ENCODE peak calls at places on chromosomes 12 and 14, in seven cellular contexts. S is upper lobe of left lung, P is right lobe of liver, H is cardiac muscle cell, Y is choroid plexus epithelial cell, G is heart right ventricle, D is MM.1S. J is an unnamed sample.
A peak's percentile ranks its signal among the peaks of the same experiment; 100 is the strongest.

GRCh38 chr12:25883026-25883928 is 75.2 kb upstream of the RASSF8 start:
- DNase-seq in S (no peak), P (no peak), H (no peak), Y (no peak), G (no peak), D (no peak), J (no peak)

GRCh38 chr12:110281549-110282342 is 699 bp downstream of the ATP2A2 start:
- DNase-seq in S (peak; percentile 92), P (peak; percentile 57), H (peak; percentile 57), Y (peak; percentile 53), G (peak; percentile 34), D (peak; percentile 50), J (peak; percentile 50)

GRCh38 chr14:42027271-42027670 is 420.6 kb downstream of the LRFN5 start:
- DNase-seq in S (no peak), P (no peak), H (no peak), Y (no peak), G (no peak), D (no peak), J (peak; percentile 1)

GRCh38 chr14:61611880-61612630 is 83.3 kb upstream of the HIF1A start:
- DNase-seq in S (no peak), P (no peak), H (no peak), Y (no peak), G (no peak), D (no peak), J (no peak)

GRCh38 chr14:90400904-90401561 is 4.2 kb downstream of the CALM1 start:
- DNase-seq in S (no peak), P (no peak), H (no peak), Y (no peak), G (no peak), D (no peak), J (peak; percentile 27)

GRCh38 chr12:21301-22189 is 45.0 kb upstream of the IQSEC3 start:
- DNase-seq in S (no peak), P (peak; percentile 51), H (no peak), Y (no peak), G (no peak), D (peak; percentile 6), J (peak; percentile 10)

GRCh38 chr12:130183585-130184370 is 21.5 kb downstream of the FZD10 start:
- DNase-seq in S (no peak), P (no peak), H (no peak), Y (no peak), G (no peak), D (no peak), J (no peak)

GRCh38 chr12:120110550-120111501 is 5.7 kb downstream of the RAB35 start:
- DNase-seq in S (no peak), P (peak; percentile 69), H (no peak), Y (peak; percentile 53), G (peak; percentile 48), D (no peak), J (peak; percentile 22)

GRCh38 chr14:100067971-100068959 is 3.0 kb downstream of the EVL start:
- DNase-seq in S (no peak), P (no peak), H (no peak), Y (peak; percentile 57), G (peak; percentile 28), D (no peak), J (peak; percentile 93)

GRCh38 chr12:21690704-21691368 is 33.2 kb upstream of the LDHB start:
- DNase-seq in S (no peak), P (no peak), H (no peak), Y (no peak), G (no peak), D (no peak), J (no peak)

GRCh38 chr14:89672636-89673279 is 255.7 kb upstream of the FOXN3 start:
- DNase-seq in S (no peak), P (peak; percentile 54), H (peak; percentile 74), Y (no peak), G (peak; percentile 29), D (no peak), J (no peak)

GRCh38 chr14:26401170-26401968 is 196.5 kb downstream of the NOVA1 start:
- DNase-seq in S (no peak), P (no peak), H (no peak), Y (no peak), G (no peak), D (no peak), J (no peak)

GRCh38 chr12:1470051-1470450 is 124.3 kb downstream of the FBXL14 start:
- DNase-seq in S (no peak), P (no peak), H (peak; percentile 47), Y (no peak), G (peak; percentile 29), D (no peak), J (no peak)

GRCh38 chr12:27081668-27082091 is 698 bp downstream of the C12orf71 start:
- DNase-seq in S (no peak), P (no peak), H (no peak), Y (peak; percentile 44), G (no peak), D (no peak), J (peak; percentile 99)

GRCh38 chr14:74563233-74563585 is 48.8 kb downstream of the LTBP2 start:
- DNase-seq in S (no peak), P (no peak), H (no peak), Y (peak; percentile 88), G (no peak), D (no peak), J (no peak)
- TF ChIP-seq CTCF in S (no peak), P (no peak), H (no peak), Y (no peak), G (no peak), D (no peak), J (no peak)

DNA sequence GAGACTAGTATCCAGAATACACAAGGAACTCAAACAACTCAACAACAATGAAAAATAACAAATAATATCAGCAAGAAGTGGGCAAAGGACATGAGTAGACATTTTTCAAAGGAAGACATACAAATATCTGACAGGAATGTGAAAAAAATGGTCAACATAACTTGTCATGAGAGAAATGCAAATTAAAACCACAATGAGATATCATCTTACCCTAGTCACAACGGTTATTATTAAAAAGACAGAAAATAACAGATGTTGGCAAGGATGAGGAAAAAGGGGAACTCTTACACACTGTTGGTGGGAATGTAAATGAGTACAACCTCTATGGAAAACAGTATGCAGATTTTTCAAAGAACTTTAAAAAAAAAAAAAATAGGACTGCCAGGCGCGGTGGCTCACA is 20.4 kb downstream of the VWF start:
- DNase-seq in S (no peak), P (no peak), H (no peak), Y (peak; percentile 43), G (no peak), D (peak; percentile 40), J (no peak)
- H3K4me3 ChIP-seq in S (no peak overlapping the region), P (no peak overlapping the region), H (no peak overlapping the region), Y (no peak overlapping the region), G (no peak overlapping the region), D (no peak overlapping the region), J (no peak overlapping the region)

DNA sequence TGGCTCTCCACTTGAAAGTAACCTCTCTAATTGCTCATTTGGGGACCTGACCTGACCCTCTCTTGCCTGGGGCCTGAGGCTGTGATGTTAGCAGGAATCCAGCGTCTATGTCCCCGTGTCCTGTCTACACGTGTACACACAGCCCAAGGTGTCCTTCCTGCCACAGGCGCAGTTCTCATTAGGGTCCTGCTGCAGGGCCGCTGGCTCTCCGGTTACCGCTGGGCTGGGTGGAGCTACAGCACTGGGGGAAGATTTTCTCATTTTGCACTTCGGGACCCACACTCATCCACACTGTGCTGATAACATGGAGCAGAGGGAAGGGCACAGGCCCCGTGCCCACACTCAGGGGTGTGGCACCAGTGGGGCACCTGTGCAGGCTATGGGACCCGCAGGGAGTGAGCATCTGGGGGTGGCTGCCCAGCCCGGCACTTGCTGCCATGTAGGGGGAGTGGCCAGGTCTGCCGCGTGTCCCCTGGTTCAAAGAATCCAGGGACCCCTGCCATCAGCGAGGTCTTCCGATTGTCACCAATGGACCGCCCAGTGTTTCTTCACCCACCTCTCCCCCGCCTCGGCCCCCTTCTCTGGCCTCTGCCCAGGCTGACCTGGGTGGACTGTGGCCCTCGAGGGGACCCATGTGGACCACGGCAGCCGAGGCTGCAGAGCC is 98.7 kb upstream of the SFSWAP start:
- DNase-seq in S (peak; percentile 56), P (no peak), H (no peak), Y (no peak), G (no peak), D (no peak), J (no peak)
- TF ChIP-seq CTCF in S (no peak), P (no peak), H (no peak), Y (no peak), G (no peak), D (no peak), J (no peak)

DNA sequence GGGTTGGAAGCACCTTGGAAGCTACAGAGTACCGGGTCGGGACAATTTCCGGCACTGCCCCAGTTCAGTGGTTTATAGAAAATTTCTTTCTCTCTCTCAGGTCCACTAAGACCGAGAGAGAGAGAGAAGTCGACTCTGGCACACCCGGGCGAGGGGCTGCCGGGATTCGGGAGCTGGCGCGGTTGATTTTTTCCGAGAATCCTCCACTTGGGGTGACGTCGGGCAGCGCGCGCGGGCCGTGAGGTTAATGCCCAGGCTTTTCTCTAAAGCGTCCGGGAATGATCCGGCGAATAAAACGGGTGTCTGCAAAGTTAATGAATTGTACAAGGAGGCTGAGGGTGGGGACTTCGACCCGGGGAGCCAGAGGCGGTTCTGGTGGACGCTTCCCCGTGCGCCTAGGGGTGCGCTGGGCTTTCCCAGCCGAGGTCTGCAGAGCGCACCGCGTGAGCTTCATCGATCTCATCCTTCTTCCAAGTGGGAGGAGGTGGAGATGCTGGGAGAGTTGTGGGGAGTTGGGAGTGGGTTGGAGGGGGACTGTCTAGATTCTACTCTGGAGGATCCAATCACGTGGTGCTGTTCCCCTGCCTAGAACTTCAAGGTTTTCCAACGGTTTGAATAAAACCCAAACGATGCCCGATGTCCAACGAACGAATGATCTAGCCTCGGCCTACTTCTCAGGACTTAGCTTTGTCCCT is 51.9 kb upstream of the TBX3 start:
- DNase-seq in S (peak; percentile 74), P (peak; percentile 45), H (no peak), Y (no peak), G (no peak), D (no peak), J (no peak)
- H3K4me3 ChIP-seq in S (peak overlapping the region; percentile 13), P (no peak overlapping the region), H (no peak overlapping the region), Y (no peak overlapping the region), G (no peak overlapping the region), D (no peak overlapping the region), J (no peak overlapping the region)

GRCh38 chr12:11622774-11623375 is 26.6 kb upstream of the ETV6 start:
- DNase-seq in S (no peak), P (no peak), H (peak; percentile 8), Y (peak; percentile 39), G (no peak), D (no peak), J (no peak)

GRCh38 chr12:11624126-11624525 is 25.3 kb upstream of the ETV6 start:
- DNase-seq in S (no peak), P (no peak), H (no peak), Y (no peak), G (no peak), D (no peak), J (no peak)

GRCh38 chr12:11623382-11623781 is 26.1 kb upstream of the ETV6 start:
- DNase-seq in S (no peak), P (no peak), H (no peak), Y (peak; percentile 48), G (no peak), D (no peak), J (peak; percentile 37)

DNA sequence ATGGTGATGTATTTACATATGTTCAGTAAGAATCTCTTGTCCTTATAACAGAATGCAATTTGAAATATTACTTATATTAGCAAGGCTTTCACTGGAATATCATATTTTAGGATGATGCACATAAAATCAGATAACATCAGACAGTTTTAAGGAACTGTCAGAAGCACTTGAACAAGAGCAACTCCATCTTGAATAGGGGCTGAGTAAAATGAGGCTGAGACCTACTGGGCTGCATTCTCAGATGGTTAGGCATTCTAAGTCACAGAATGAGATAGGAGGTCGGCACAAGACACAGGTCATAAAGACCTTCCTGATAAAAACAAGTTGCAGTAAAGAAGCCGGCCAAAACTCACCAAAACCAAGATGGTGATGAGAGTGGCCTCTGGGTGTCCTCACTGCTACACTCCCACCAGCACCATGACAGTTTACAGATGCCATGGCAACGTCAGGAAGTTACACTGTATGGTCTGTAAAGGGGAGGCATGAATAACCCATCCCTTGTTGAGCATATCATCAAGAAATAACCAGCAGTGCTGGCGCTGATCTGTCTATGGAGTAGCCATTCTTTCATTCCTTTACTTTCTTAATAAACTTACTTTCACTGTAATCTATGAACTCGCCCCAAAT is 27.6 kb upstream of the ETV6 start:
- DNase-seq in S (no peak), P (no peak), H (no peak), Y (peak; percentile 18), G (peak; percentile 20), D (peak; percentile 14), J (no peak)
- TF ChIP-seq CTCF in S (no peak), P (no peak), H (no peak), Y (peak; percentile 28), G (peak; percentile 18), D (peak; percentile 33), J (no peak)